ENCODE peak calls at places on chromosomes 7 and 10, in nine cellular contexts. N is GM23248, B is SK-N-SH, I is IMR-90, D is spleen, T is lung, P is right lobe of liver, U is GM23338, C is SJCRH30. Q is an unnamed sample.

GRCh38 chr7:50069613-50070012 is 23.4 kb downstream of the ZPBP start:
- DNase-seq in D (peak; percentile 79), C (no peak), N (peak; percentile 57), U (peak; percentile 24), I (no peak), P (no peak), B (no peak), T (peak; percentile 44), Q (peak; percentile 15)

GRCh38 chr10:44006826-44007225 is 358.1 kb upstream of the ZNF32 start:
- DNase-seq in N (peak; percentile 17), I (peak; percentile 5), T (no peak), B (no peak), P (no peak), C (no peak), U (no peak), D (no peak), Q (no peak)

GRCh38 chr7:725223-726005 is 1.1 kb upstream of the DNAAF5 start:
- DNase-seq in U (no peak), I (peak; percentile 86), D (peak; percentile 10), C (no peak), T (no peak), B (no peak), P (no peak), N (peak; percentile 55), Q (no peak)

GRCh38 chr10:120945801-120946302 is 94.7 kb downstream of the WDR11 start:
- DNase-seq in N (peak; percentile 27), C (peak; percentile 44), D (no peak), P (no peak), B (no peak), T (no peak), I (no peak), U (no peak), Q (no peak)

GRCh38 chr10:113499066-113499465 is 53.8 kb upstream of the HABP2 start:
- DNase-seq in N (peak; percentile 53), P (no peak), U (no peak), C (no peak), B (no peak), D (no peak), T (peak; percentile 78), I (no peak), Q (no peak)

GRCh38 chr10:70649526-70649925 is 22.8 kb upstream of the ADAMTS14 start:
- DNase-seq in U (no peak), D (no peak), N (peak; percentile 96), B (no peak), P (no peak), C (no peak), T (no peak), I (peak; percentile 77), Q (no peak)

GRCh38 chr10:15787426-15787825 is 67.7 kb upstream of the ITGA8 start:
- DNase-seq in I (no peak), T (no peak), U (no peak), B (no peak), D (no peak), N (no peak), C (no peak), P (no peak), Q (no peak)

GRCh38 chr10:31838065-31838464 is 90.6 kb downstream of the ARHGAP12 start:
- DNase-seq in D (no peak), U (no peak), C (no peak), B (no peak), P (no peak), I (no peak), N (no peak), T (no peak), Q (no peak)

GRCh38 chr10:62980697-62981495 is 152.2 kb upstream of the NRBF2 start:
- DNase-seq in B (no peak), C (no peak), T (no peak), N (peak; percentile 21), D (no peak), P (no peak), I (no peak), U (no peak), Q (no peak)

GRCh38 chr7:50711271-50712175 is 71.2 kb downstream of the GRB10 start:
- DNase-seq in N (peak; percentile 83), C (no peak), P (no peak), D (no peak), T (no peak), U (no peak), I (peak; percentile 35), B (no peak), Q (no peak)

GRCh38 chr7:139523199-139523941 is at the start of gene CLEC2L:
- DNase-seq in P (no peak), C (no peak), D (no peak), B (peak; percentile 92), U (peak; percentile 56), T (no peak), I (no peak), N (peak; percentile 49), Q (no peak)

GRCh38 chr10:100344386-100344785 is 2.6 kb upstream of the SCD start:
- DNase-seq in B (no peak), T (no peak), U (no peak), N (no peak), P (no peak), D (no peak), I (no peak), C (no peak), Q (no peak)

GRCh38 chr10:100341953-100342626 is 4.9 kb upstream of the SCD start:
- DNase-seq in B (peak; percentile 73), T (no peak), I (peak; percentile 60), D (no peak), C (peak; percentile 70), P (no peak), U (peak; percentile 83), N (peak; percentile 76), Q (peak; percentile 38)

GRCh38 chr10:100345570-100346330 is 1.3 kb upstream of the SCD start:
- DNase-seq in C (no peak), D (no peak), I (peak; percentile 74), T (no peak), N (peak; percentile 74), U (peak; percentile 33), P (no peak), B (no peak), Q (no peak)

GRCh38 chr10:100340948-100341847 is 5.8 kb upstream of the SCD start:
- DNase-seq in T (no peak), N (no peak), C (peak; percentile 54), U (no peak), B (no peak), P (peak; percentile 96), I (no peak), D (peak; percentile 77), Q (no peak)

DNA sequence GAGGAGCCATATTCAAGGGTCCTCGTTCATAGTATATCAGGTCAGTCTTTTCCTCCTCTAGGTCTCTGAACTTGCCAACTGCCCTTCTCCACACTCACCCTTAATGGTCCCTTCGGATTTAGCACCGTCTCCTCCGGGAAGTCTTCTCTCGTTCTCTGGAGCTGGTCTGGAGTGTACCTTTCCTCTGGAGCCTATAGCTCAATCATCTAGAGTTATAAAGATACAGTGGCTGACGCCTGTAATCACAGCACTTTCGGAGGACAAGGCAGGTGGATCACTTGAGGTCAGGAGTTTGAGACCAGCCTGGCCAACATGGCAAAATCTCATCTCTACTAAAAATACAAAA is 4.4 kb upstream of the SCD start:
- DNase-seq in B (no peak), U (no peak), C (no peak), N (no peak), D (no peak), I (no peak), P (no peak), T (no peak), Q (no peak)
- H3K4me1 ChIP-seq in B (peaks cover 21% of the 10 kb centered on the region), U (peaks cover 15% of the 10 kb centered on the region), C (peaks cover 8% of the 10 kb centered on the region), N (peaks cover 7% of the 10 kb centered on the region), D (peaks cover 64% of the 10 kb centered on the region), I (peaks cover 14% of the 10 kb centered on the region), P (peaks cover 41% of the 10 kb centered on the region), T (peaks cover 3% of the 10 kb centered on the region), Q (peaks cover 8% of the 10 kb centered on the region)

GRCh38 chr10:79235765-79236755 is 111.2 kb upstream of the PPIF start:
- DNase-seq in N (no peak), I (no peak), U (peak; percentile 77), T (no peak), C (no peak), B (no peak), D (no peak), P (no peak), Q (no peak)

GRCh38 chr10:79237801-79238520 is 109.3 kb upstream of the PPIF start:
- DNase-seq in C (no peak), I (no peak), T (no peak), D (no peak), N (no peak), P (no peak), U (no peak), B (peak; percentile 52), Q (no peak)

GRCh38 chr10:79231908-79232307 is 115.4 kb upstream of the PPIF start:
- DNase-seq in N (no peak), T (no peak), I (no peak), C (no peak), D (no peak), P (no peak), U (no peak), B (no peak), Q (no peak)

GRCh38 chr10:79232864-79233263 is 114.4 kb upstream of the PPIF start:
- DNase-seq in U (no peak), C (no peak), P (no peak), T (no peak), N (no peak), I (no peak), B (no peak), D (no peak), Q (no peak)

GRCh38 chr10:79234391-79235318 is 112.6 kb upstream of the PPIF start:
- DNase-seq in U (no peak), C (no peak), B (no peak), D (no peak), P (no peak), I (peak; percentile 63), N (peak; percentile 49), T (no peak), Q (no peak)
- H3K36me3 ChIP-seq in U (no peaks in the 10 kb centered on the region), C (no peaks in the 10 kb centered on the region), B (peaks cover 13% of the 10 kb centered on the region), D (no peaks in the 10 kb centered on the region), P (no peaks in the 10 kb centered on the region), I (peaks cover 40% of the 10 kb centered on the region), N (peaks cover 4% of the 10 kb centered on the region), T (peaks cover 7% of the 10 kb centered on the region), Q (no peaks in the 10 kb centered on the region)

DNA sequence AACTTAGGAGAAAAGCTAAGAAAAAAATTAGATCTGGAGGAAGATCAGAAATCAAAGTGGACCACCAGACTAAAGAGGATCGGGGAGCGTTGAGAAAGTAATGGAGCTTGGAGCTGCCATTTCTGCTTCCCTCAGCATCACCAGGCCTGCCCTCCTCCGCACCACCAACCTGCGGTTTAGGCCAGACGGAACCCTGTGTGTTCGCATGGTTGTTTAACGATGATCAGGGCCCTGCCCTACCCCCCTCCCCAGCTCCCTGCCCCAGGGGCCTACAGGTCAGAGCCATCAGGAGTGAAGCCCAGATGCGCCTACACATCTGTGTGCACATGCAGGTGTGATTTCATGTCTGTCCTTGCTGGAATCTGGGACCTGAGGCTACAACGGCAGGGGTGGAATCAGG is 45.7 kb downstream of the EBF3 start:
- DNase-seq in B (no peak), U (no peak), C (no peak), I (no peak), N (no peak), T (no peak), D (peak; percentile 67), P (no peak), Q (no peak)
- H3K4me3 ChIP-seq in B (no peak overlapping the region), U (no peak overlapping the region), C (no peak overlapping the region), I (no peak overlapping the region), N (no peak overlapping the region), T (no peak overlapping the region), D (no peak overlapping the region), P (no peak overlapping the region), Q (no peak overlapping the region)

DNA sequence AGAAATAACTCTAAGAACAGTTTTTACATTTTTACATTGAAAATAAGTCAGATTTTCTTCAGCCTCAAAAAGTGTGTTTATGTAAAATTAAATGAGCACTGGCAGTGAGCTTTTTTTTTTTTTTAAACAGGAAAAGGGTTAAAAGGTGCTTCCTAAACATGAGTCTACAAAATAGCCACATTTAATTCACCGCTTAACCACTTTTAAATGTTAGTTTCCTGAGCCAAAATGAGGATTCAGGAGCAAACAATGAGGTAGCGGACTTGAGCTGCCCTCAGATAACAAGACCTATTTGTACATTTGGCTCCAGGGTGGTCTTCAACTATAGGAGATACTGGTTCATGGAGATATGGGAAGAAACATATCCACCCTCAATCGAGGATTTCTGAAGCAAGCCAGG is 22.8 kb downstream of the AKR1C3 start:
- DNase-seq in C (no peak), B (no peak), D (no peak), I (no peak), T (no peak), N (no peak), P (no peak), U (no peak), Q (no peak)
- H3K4me1 ChIP-seq in C (no peaks in the 10 kb centered on the region), B (no peaks in the 10 kb centered on the region), D (no peaks in the 10 kb centered on the region), I (no peaks in the 10 kb centered on the region), T (no peaks in the 10 kb centered on the region), N (no peaks in the 10 kb centered on the region), P (no peaks in the 10 kb centered on the region), U (no peaks in the 10 kb centered on the region), Q (no peaks in the 10 kb centered on the region)